ENCODE peak calls at places on chromosomes 7 and 10, in five cellular contexts. G is fibroblast of the aortic adventitia; Y is skeletal muscle cell; N is astrocyte of the spinal cord; J is stimulated activated effector memory CD8-positive, alpha-beta T cell treated with anti-CD3 and anti-CD28 coated beads, Interleukin-12 subunit alpha, Interleukin-12 subunit beta, amount 100 ng/mL, for 72 hours. T is an unnamed sample.
A peak's percentile ranks its signal among the peaks of the same experiment; 100 is the strongest.

GRCh38 chr7:77697535-77697831 is 1.2 kb downstream of the RSBN1L start:
- DNase-seq in G (peak; percentile 53), Y (no peak), N (no peak), J (no peak), T (no peak)

GRCh38 chr7:140517546-140518369 is 38.5 kb upstream of the MKRN1 start:
- DNase-seq in G (peak; percentile 94), Y (peak; percentile 51), N (peak; percentile 89), J (peak; percentile 75), T (peak; percentile 65)

GRCh38 chr10:88926484-88927249 is 25.9 kb downstream of the ACTA2 start:
- DNase-seq in G (peak; percentile 97), Y (peak; percentile 93), N (peak; percentile 88), J (no peak), T (no peak)

GRCh38 chr10:48776005-48776522 is 91.4 kb downstream of the WDFY4 start:
- DNase-seq in G (no peak), Y (no peak), N (no peak), J (peak; percentile 30), T (no peak)

GRCh38 chr10:22623624-22624263 is 90.6 kb downstream of the PIP4K2A start:
- DNase-seq in G (no peak), Y (no peak), N (no peak), J (no peak), T (no peak)

GRCh38 chr7:131948434-131949053 is 392.1 kb upstream of the PODXL start:
- DNase-seq in G (peak; percentile 40), Y (no peak), N (no peak), J (no peak), T (no peak)

GRCh38 chr10:81027223-81027622 is 489.5 kb downstream of the SH2D4B start:
- DNase-seq in G (no peak), Y (peak; percentile 4), N (no peak), J (no peak), T (no peak)

GRCh38 chr10:6838118-6838517 is 258.0 kb upstream of the PRKCQ start:
- DNase-seq in G (no peak), Y (no peak), N (no peak), J (no peak), T (no peak)

GRCh38 chr10:48659790-48660189 is 24.9 kb upstream of the WDFY4 start:
- DNase-seq in G (peak; percentile 17), Y (no peak), N (peak; percentile 27), J (no peak), T (no peak)

GRCh38 chr7:24971333-24972165 is 8.4 kb downstream of the OSBPL3 start:
- DNase-seq in G (peak; percentile 94), Y (peak; percentile 68), N (peak; percentile 91), J (no peak), T (no peak)

GRCh38 chr7:155463114-155463811 is 5.3 kb downstream of the EN2 start:
- DNase-seq in G (no peak), Y (no peak), N (no peak), J (no peak), T (no peak)

T was measured in GM12892.